ENCODE peak calls at places on chromosomes 6 and 20, in eight cellular contexts. X, T, J, C, F, O, Q and V are unnamed samples.

GRCh38 chr6:16758163-16758975 is 2.9 kb downstream of the ATXN1 start:
- DNase-seq in O (no peak), Q (peak; percentile 57), F (no peak), T (no peak), C (peak; percentile 63), J (peak; percentile 54), X (peak; percentile 68), V (no peak)

GRCh38 chr6:88908598-88909548 is 54.5 kb downstream of the RNGTT start:
- DNase-seq in J (no peak), F (no peak), X (no peak), T (no peak), C (no peak), Q (no peak), O (no peak), V (no peak)

GRCh38 chr6:169449221-169449620 is 195.6 kb upstream of the THBS2 start:
- DNase-seq in C (no peak), Q (no peak), T (no peak), J (no peak), O (no peak), F (no peak), X (no peak), V (no peak)

GRCh38 chr6:49662877-49663231 is 26.2 kb upstream of the RHAG start:
- DNase-seq in J (no peak), Q (peak; percentile 38), X (no peak), O (no peak), F (no peak), T (no peak), C (no peak), V (no peak)

GRCh38 chr20:31414381-31414780 is 8.4 kb upstream of the DEFB121 start:
- DNase-seq in C (no peak), Q (no peak), X (no peak), J (no peak), F (no peak), O (no peak), T (no peak), V (no peak)

GRCh38 chr6:142696689-142697088 is 248.3 kb downstream of the HIVEP2 start:
- DNase-seq in Q (no peak), J (no peak), X (no peak), C (no peak), O (no peak), T (no peak), F (no peak), V (no peak)

GRCh38 chr20:6007094-6007528 is 46.7 kb downstream of the LRRN4 start:
- DNase-seq in Q (no peak), O (no peak), F (peak; percentile 23), X (no peak), T (peak; percentile 11), J (no peak), C (peak; percentile 47), V (no peak)

GRCh38 chr6:128028183-128028582 is 127.3 kb upstream of the THEMIS start:
- DNase-seq in F (no peak), X (no peak), Q (no peak), J (no peak), C (no peak), O (no peak), T (no peak), V (no peak)

GRCh38 chr20:25281541-25281991 is 33.7 kb downstream of the PYGB start:
- DNase-seq in J (no peak), F (no peak), O (no peak), X (no peak), T (no peak), Q (no peak), C (no peak), V (no peak)

GRCh38 chr20:25460591-25461280 is 53.3 kb downstream of the GINS1 start:
- DNase-seq in F (no peak), O (no peak), Q (no peak), C (no peak), T (no peak), X (no peak), J (no peak), V (no peak)

GRCh38 chr6:157326979-157327378 is 3.7 kb upstream of the TMEM242 start:
- DNase-seq in Q (no peak), T (no peak), J (peak; percentile 74), O (no peak), F (no peak), X (no peak), C (no peak), V (no peak)

GRCh38 chr6:10627800-10628199 is 66.6 kb downstream of the C6orf52 start:
- DNase-seq in Q (no peak), T (no peak), O (no peak), J (no peak), X (no peak), F (no peak), C (no peak), V (no peak)

GRCh38 chr6:84762941-84763396 is 1.4 kb downstream of the TBX18 start:
- DNase-seq in F (peak; percentile 67), X (peak; percentile 82), O (no peak), T (peak; percentile 14), Q (no peak), J (no peak), C (peak; percentile 80), V (no peak)

GRCh38 chr6:29537714-29538403 is 21.7 kb downstream of the UBD start:
- DNase-seq in O (no peak), C (no peak), T (no peak), X (peak; percentile 48), J (no peak), F (no peak), Q (no peak), V (no peak)

GRCh38 chr6:168078199-168078942 is 641 bp downstream of the FRMD1 start:
- DNase-seq in J (no peak), X (no peak), Q (no peak), C (no peak), T (no peak), O (no peak), F (no peak), V (no peak)
- H3K9ac ChIP-seq in J (no peak overlapping the region), X (no peak overlapping the region), Q (no peak overlapping the region), C (no peak overlapping the region), T (no peak overlapping the region), O (no peak overlapping the region), F (no peak overlapping the region), V (no peak overlapping the region)

GRCh38 chr6:97669191-97669651 is 386.2 kb upstream of the MMS22L start:
- DNase-seq in F (no peak), T (peak; percentile 15), X (peak; percentile 77), C (peak; percentile 46), J (peak; percentile 52), O (no peak), Q (peak; percentile 6), V (no peak)
- H3K4me3 ChIP-seq in F (no peak overlapping the region), T (no peak overlapping the region), X (peak overlapping the region; percentile 59), C (peak overlapping the region; percentile 62), J (peak overlapping the region; percentile 57), O (no peak overlapping the region), Q (peak overlapping the region; percentile 75), V (no peak overlapping the region)

GRCh38 chr20:61733216-61733615 is 332.5 kb downstream of the TAF4 start:
- DNase-seq in T (no peak), F (no peak), X (no peak), J (no peak), C (no peak), O (no peak), Q (no peak), V (no peak)

GRCh38 chr20:61731363-61732181 is 334.1 kb downstream of the TAF4 start:
- DNase-seq in C (peak; percentile 70), J (peak; percentile 65), O (no peak), F (no peak), Q (peak; percentile 63), T (no peak), X (no peak), V (no peak)

GRCh38 chr20:61733891-61734732 is 331.6 kb downstream of the TAF4 start:
- DNase-seq in O (no peak), J (no peak), Q (no peak), F (no peak), C (no peak), T (no peak), X (no peak), V (no peak)

GRCh38 chr20:61730631-61731362 is 334.9 kb downstream of the TAF4 start:
- DNase-seq in T (no peak), O (no peak), C (no peak), J (no peak), X (no peak), F (no peak), Q (no peak), V (no peak)

DNA sequence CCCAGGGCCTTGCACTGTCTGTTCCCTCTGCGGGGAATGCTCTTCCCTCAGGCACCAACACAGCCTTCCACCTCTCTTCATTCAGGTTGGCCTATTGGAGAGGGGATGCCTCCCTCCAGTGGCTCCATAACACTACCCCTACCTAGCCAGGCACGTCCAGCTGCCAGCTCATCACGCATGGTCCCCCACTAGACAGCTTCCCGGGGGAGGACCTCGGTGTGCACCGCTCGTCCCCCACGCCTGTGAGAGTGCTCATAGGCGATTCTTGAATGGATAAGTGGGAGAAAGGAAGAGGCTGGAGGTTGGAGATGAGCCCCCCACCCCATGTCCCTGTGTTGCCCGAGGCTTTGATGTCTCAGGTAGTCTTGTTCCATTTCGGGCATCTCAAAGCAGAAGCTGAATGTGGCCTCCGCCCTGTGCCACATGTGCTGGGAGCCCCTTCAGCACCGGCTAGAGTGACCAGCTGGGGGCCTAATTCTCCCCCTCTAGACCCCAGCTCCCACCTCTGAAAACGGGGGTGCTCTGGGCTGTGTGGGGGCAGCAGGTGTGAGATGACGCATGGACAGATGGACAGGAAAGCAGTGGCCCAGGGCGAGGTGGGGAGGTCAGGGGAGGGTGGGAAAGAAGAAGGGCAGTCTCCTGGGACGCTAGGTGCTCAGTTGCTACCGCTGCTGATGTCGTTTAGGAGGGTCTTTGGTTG is 333.0 kb downstream of the TAF4 start:
- DNase-seq in O (no peak), F (no peak), J (no peak), T (no peak), X (no peak), C (no peak), Q (no peak), V (no peak)
- H3K9ac ChIP-seq in O (no peak overlapping the region), F (no peak overlapping the region), J (no peak overlapping the region), T (no peak overlapping the region), X (no peak overlapping the region), C (no peak overlapping the region), Q (no peak overlapping the region), V (no peak overlapping the region)

DNA sequence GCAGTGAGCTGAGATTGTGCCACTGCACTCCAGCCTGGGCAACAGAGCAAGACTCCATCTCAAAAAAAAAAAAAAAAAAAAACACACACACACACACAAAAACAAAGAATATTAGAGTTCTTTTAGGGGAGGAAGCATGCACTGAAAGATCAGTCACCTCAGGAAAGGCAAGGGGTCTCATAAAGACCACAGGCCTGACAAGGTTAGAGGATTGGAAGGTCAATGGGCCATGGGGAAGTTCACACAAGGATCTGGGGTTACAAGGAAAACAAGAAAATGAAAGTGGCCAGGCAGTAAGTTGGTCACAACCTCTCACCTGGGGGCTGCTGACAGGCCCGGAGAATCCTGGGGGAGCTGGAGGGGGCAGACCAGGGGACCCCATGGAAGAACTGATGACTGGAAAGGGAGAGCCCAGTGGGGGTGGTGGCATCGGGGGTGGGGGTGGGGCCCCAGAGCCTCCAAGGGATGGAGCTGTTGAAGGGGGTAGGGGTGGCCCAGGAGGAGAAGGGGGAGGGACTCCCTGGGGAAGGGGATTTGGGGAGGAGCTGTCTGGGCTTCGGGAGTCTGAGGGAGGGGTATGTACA is 1.5 kb downstream of the RXRB start:
- DNase-seq in T (no peak), J (no peak), F (no peak), C (no peak), X (no peak), Q (no peak), O (no peak), V (no peak)
- H3K4me3 ChIP-seq in T (peak overlapping the region; percentile 97), J (peak overlapping the region; percentile 98), F (peak overlapping the region; percentile 89), C (peak overlapping the region; percentile 99), X (peak overlapping the region; percentile 99), Q (peak overlapping the region; percentile 98), O (peak overlapping the region; percentile 63), V (no peak overlapping the region)

GRCh38 chr6:14216931-14217684 is 99.5 kb downstream of the CD83 start:
- DNase-seq in Q (no peak), J (peak; percentile 75), T (no peak), F (no peak), X (no peak), C (peak; percentile 16), O (no peak), V (no peak)
- H3K9ac ChIP-seq in Q (no peak overlapping the region), J (peak overlapping the region; percentile 4), T (no peak overlapping the region), F (no peak overlapping the region), X (no peak overlapping the region), C (no peak overlapping the region), O (no peak overlapping the region), V (no peak overlapping the region)